ENCODE peak calls at places on chromosomes 2 and 18, in four cellular contexts. C is colonic mucosa, A is fibroblast of lung, I is HTR-8/SVneo. W is an unnamed sample.

GRCh38 chr2:72678036-72678435 is 147.8 kb downstream of the EXOC6B start:
- DNase-seq in I (no peak), A (no peak), C (no peak), W (no peak)

GRCh38 chr18:42545825-42546224 is 569.7 kb downstream of the RIT2 start:
- DNase-seq in I (no peak), C (no peak), A (peak; percentile 88), W (no peak)

GRCh38 chr2:35503738-35504160 is 851.8 kb upstream of the CRIM1 start:
- DNase-seq in I (peak; percentile 30), C (no peak), A (peak; percentile 59), W (no peak)

GRCh38 chr18:77116201-77117080 is 16.1 kb downstream of the MBP start:
- DNase-seq in C (peak; percentile 26), I (no peak), A (no peak), W (no peak)

GRCh38 chr2:201807452-201807980 is 1.2 kb downstream of the CDK15 start:
- DNase-seq in A (peak; percentile 74), I (no peak), C (peak; percentile 22), W (no peak)

GRCh38 chr2:105760639-105761337 is 16.1 kb downstream of the NCK2 start:
- DNase-seq in A (no peak), I (no peak), C (no peak), W (no peak)

GRCh38 chr2:88831792-88832248 is 140.3 kb downstream of the RPIA start:
- DNase-seq in I (peak; percentile 21), A (no peak), C (peak; percentile 76), W (peak; percentile 49)

GRCh38 chr2:47771211-47771610 is 11.7 kb upstream of the MSH6 start:
- DNase-seq in A (peak; percentile 96), I (peak; percentile 58), C (no peak), W (no peak)

GRCh38 chr2:235954281-235954680 is 213.9 kb downstream of the GBX2 start:
- DNase-seq in C (no peak), I (no peak), A (no peak), W (no peak)

GRCh38 chr2:143489135-143489534 is 359.9 kb downstream of the ARHGAP15 start:
- DNase-seq in C (no peak), A (peak; percentile 95), I (peak; percentile 14), W (no peak)

GRCh38 chr2:32977228-32977758 is 30.5 kb downstream of the LTBP1 start:
- DNase-seq in A (peak; percentile 6), C (peak; percentile 97), I (no peak), W (peak; percentile 87)